ENCODE peak calls at places on chromosomes 11 and 22, in six cellular contexts. R, Y, P, K, Z and N are unnamed samples.

GRCh38 chr11:124108158-124108557 is 7.1 kb upstream of the VWA5A start:
- DNase-seq in R (no peak), Y (no peak), P (no peak), K (no peak), Z (no peak), N (no peak)

GRCh38 chr11:69455969-69456368 is 25.5 kb upstream of the LINC01488 start:
- DNase-seq in R (no peak), Y (no peak), P (no peak), K (no peak), Z (no peak), N (no peak)

GRCh38 chr11:106021181-106021966 is 666 bp downstream of the MSANTD4 start:
- DNase-seq in R (no peak), Y (no peak), P (no peak), K (no peak), Z (no peak), N (no peak)

GRCh38 chr11:32436751-32437405 is 1.5 kb upstream of the WT1 start:
- DNase-seq in R (no peak), Y (no peak), P (peak; percentile 46), K (no peak), Z (no peak), N (no peak)

GRCh38 chr11:116710762-116711161 is 62.0 kb downstream of the BUD13 start:
- DNase-seq in R (no peak), Y (no peak), P (no peak), K (no peak), Z (no peak), N (no peak)

GRCh38 chr22:32005453-32005852 is 37.6 kb upstream of the SLC5A1 start:
- DNase-seq in R (no peak), Y (no peak), P (no peak), K (no peak), Z (no peak), N (no peak)

GRCh38 chr22:30635273-30636225 is at the start of gene SLC35E4:
- DNase-seq in R (peak; percentile 94), Y (peak; percentile 89), P (peak; percentile 97), K (peak; percentile 97), Z (peak; percentile 71), N (peak; percentile 94)

GRCh38 chr22:45577746-45578523 is 75.3 kb downstream of the FBLN1 start:
- DNase-seq in R (peak; percentile 79), Y (peak; percentile 57), P (peak; percentile 79), K (peak; percentile 93), Z (peak; percentile 52), N (peak; percentile 86)

GRCh38 chr11:16873289-16873688 is 134.8 kb downstream of the C11orf58 start:
- DNase-seq in R (no peak), Y (no peak), P (no peak), K (no peak), Z (no peak), N (no peak)

GRCh38 chr22:44658371-44658953 is 43.5 kb upstream of the PRR5 start:
- DNase-seq in R (no peak), Y (peak; percentile 37), P (peak; percentile 45), K (peak; percentile 74), Z (no peak), N (peak; percentile 45)

GRCh38 chr22:50293441-50294318 is 13.8 kb downstream of the PLXNB2 start:
- DNase-seq in R (peak; percentile 60), Y (peak; percentile 78), P (peak; percentile 67), K (peak; percentile 88), Z (no peak), N (peak; percentile 71)

GRCh38 chr11:43803766-43804165 is 76.9 kb upstream of the ALKBH3 start:
- DNase-seq in R (no peak), Y (no peak), P (no peak), K (no peak), Z (no peak), N (no peak)

GRCh38 chr22:17949926-17950473 is 74.4 kb downstream of the MICAL3 start:
- DNase-seq in R (no peak), Y (no peak), P (no peak), K (no peak), Z (no peak), N (no peak)

GRCh38 chr11:72848846-72849466 is 34.7 kb downstream of the ATG16L2 start:
- DNase-seq in R (no peak), Y (no peak), P (no peak), K (no peak), Z (peak; percentile 54), N (no peak)

GRCh38 chr11:17221968-17222367 is 14.2 kb upstream of the PIK3C2A start:
- DNase-seq in R (no peak), Y (no peak), P (no peak), K (no peak), Z (no peak), N (no peak)

GRCh38 chr11:44989831-44990566 is 39.3 kb upstream of the TP53I11 start:
- DNase-seq in R (peak; percentile 86), Y (no peak), P (peak; percentile 32), K (no peak), Z (no peak), N (peak; percentile 84)

GRCh38 chr11:11512090-11512489 is 109.7 kb downstream of the GALNT18 start:
- DNase-seq in R (no peak), Y (no peak), P (no peak), K (no peak), Z (no peak), N (no peak)

GRCh38 chr11:108881136-108881535 is 216.3 kb downstream of the DDX10 start:
- DNase-seq in R (no peak), Y (no peak), P (no peak), K (no peak), Z (no peak), N (no peak)

GRCh38 chr11:112963368-112963955 is 2.2 kb downstream of the NCAM1 start:
- DNase-seq in R (no peak), Y (no peak), P (peak; percentile 31), K (no peak), Z (no peak), N (no peak)

GRCh38 chr11:76510060-76511047 is 65.5 kb downstream of the EMSY start:
- DNase-seq in R (no peak), Y (no peak), P (no peak), K (no peak), Z (no peak), N (no peak)

GRCh38 chr11:64881476-64881875 is 3.1 kb upstream of the EHD1 start:
- DNase-seq in R (no peak), Y (no peak), P (no peak), K (peak; percentile 66), Z (no peak), N (no peak)

GRCh38 chr11:122756417-122756816 is 81.9 kb upstream of the CRTAM start:
- DNase-seq in R (no peak), Y (no peak), P (no peak), K (peak; percentile 92), Z (no peak), N (peak; percentile 22)

GRCh38 chr22:29890760-29891159 is 7.8 kb downstream of the MTMR3 start:
- DNase-seq in R (no peak), Y (no peak), P (no peak), K (no peak), Z (no peak), N (no peak)

GRCh38 chr11:117117681-117118080 is 19.5 kb upstream of the SIK3 start:
- DNase-seq in R (no peak), Y (no peak), P (no peak), K (no peak), Z (no peak), N (no peak)

GRCh38 chr11:111548542-111548941 is 8.0 kb downstream of the LAYN start:
- DNase-seq in R (no peak), Y (no peak), P (no peak), K (no peak), Z (no peak), N (no peak)

GRCh38 chr11:6900327-6900999 is 8.2 kb upstream of the OR2D2 start:
- DNase-seq in R (no peak), Y (no peak), P (no peak), K (no peak), Z (no peak), N (no peak)

GRCh38 chr11:110984147-110984546 is 261.4 kb upstream of the POU2AF2 start:
- DNase-seq in R (no peak), Y (no peak), P (no peak), K (no peak), Z (no peak), N (no peak)

GRCh38 chr11:118233377-118233776 is 8.6 kb upstream of the JAML start:
- DNase-seq in R (no peak), Y (no peak), P (no peak), K (no peak), Z (no peak), N (no peak)

GRCh38 chr11:17519031-17519430 is 25.2 kb downstream of the USH1C start:
- DNase-seq in R (no peak), Y (no peak), P (no peak), K (no peak), Z (no peak), N (no peak)

GRCh38 chr11:33530824-33531223 is 169.8 kb downstream of the C11orf91 start:
- DNase-seq in R (no peak), Y (no peak), P (no peak), K (no peak), Z (no peak), N (no peak)

GRCh38 chr22:31230155-31230870 is 18.2 kb downstream of the LIMK2 start:
- DNase-seq in R (no peak), Y (no peak), P (no peak), K (no peak), Z (no peak), N (no peak)

DNA sequence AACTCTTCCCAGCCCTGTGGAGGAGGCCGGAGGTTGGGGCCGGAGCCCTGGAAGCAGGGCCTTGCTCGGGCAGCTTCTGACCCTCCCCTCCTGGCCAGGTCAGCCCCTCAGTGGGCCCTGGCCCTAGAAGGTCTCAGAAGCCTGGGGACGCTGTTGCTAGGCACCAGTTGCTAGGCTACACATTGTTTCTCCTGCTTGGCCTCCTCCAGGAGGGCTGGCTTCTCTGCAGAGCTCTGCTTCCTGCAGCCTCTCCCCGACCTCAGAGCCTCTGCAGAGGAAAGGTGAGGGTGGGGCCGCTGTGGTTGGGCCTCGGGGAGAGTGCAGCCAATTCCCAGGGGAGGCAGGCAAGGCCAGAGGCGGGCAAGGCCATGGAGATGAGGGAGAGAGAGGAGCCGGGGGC is 27.6 kb upstream of the LRRC10B start:
- DNase-seq in R (no peak), Y (no peak), P (no peak), K (no peak), Z (no peak), N (no peak)
- TF ChIP-seq CTCF in R (no peak), Y (no peak), P (no peak), K (no peak), Z (no peak), N (no peak)

DNA sequence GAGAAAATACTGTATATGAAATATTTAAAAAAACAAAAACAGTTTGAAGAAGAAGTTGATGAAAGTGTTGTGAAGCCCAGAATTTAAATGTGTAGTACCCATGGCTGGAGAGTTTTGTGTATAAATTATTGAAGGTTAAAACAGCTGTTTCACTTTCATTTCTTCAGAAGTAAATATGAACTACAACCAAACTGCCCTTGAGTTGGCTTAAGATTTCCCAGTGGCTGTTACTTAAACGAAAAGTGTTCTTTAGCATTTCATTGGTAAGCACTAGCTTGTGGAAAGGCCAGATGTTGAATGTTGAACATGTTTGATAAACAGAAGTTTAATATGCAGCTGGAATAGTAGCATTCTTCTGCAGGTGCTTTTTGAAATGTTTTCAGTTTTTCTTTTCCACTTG is 83.3 kb upstream of the TNRC6B start:
- DNase-seq in R (no peak), Y (no peak), P (no peak), K (no peak), Z (no peak), N (no peak)
- H3K27ac ChIP-seq in R (no peak overlapping the region), Y (no peak overlapping the region), P (no peak overlapping the region), K (peak overlapping the region; percentile 46), Z (no peak overlapping the region), N (no peak overlapping the region)

GRCh38 chr11:29634248-29634647 is 382.6 kb downstream of the KCNA4 start:
- DNase-seq in R (no peak), Y (no peak), P (no peak), K (no peak), Z (no peak), N (no peak)
- TF ChIP-seq CTCF in R (no peak), Y (no peak), P (no peak), K (no peak), Z (no peak), N (no peak)

GRCh38 chr11:93034031-93034430 is 64.6 kb downstream of the MTNR1B start:
- DNase-seq in R (no peak), Y (no peak), P (no peak), K (no peak), Z (no peak), N (no peak)
- H3K27ac ChIP-seq in R (no peak overlapping the region), Y (no peak overlapping the region), P (no peak overlapping the region), K (no peak overlapping the region), Z (no peak overlapping the region), N (no peak overlapping the region)